ENCODE peak calls at places on chromosomes 4 and X, in ten cellular contexts. O is upper lobe of right lung; R is T-helper 17 cell; C is Jurkat, Clone E6-1; B is substantia nigra; G is SK-N-SH; X is myocyte; L is NCI-H2081; K is activated CD8-positive, alpha-beta memory T cell treated with anti-CD3 and anti-CD28 coated beads for 48 hours; Q is stimulated activated CD4-positive, alpha-beta T cell treated with anti-CD3 and anti-CD28 coated beads, Interleukin-2, amount 100 ng/mL, for 48 hours. M is an unnamed sample.
A peak's percentile ranks its signal among the peaks of the same experiment; 100 is the strongest.

GRCh38 chrX:13396887-13397286 is 77.0 kb upstream of the ATXN3L start:
- DNase-seq in O (no peak), R (no peak), C (no peak), B (no peak), G (no peak), X (no peak), L (no peak), K (no peak), Q (no peak), M (peak; percentile 82)

GRCh38 chrX:72121381-72121780 is 10.3 kb downstream of the RTL5 start:
- DNase-seq in O (peak; percentile 65), R (no peak), C (no peak), B (no peak), G (no peak), X (peak; percentile 49), L (no peak), K (no peak), Q (no peak), M (peak; percentile 71)

GRCh38 chr4:56465599-56466295 is 1.7 kb upstream of the SRP72 start:
- DNase-seq in O (no peak), R (no peak), C (no peak), B (no peak), G (no peak), X (peak; percentile 49), L (no peak), K (no peak), Q (no peak), M (peak; percentile 30)

GRCh38 chr4:87918314-87919058 is 57.0 kb upstream of the SPP1 start:
- DNase-seq in O (no peak), R (no peak), C (no peak), B (no peak), G (no peak), X (no peak), L (no peak), K (no peak), Q (no peak), M (no peak)

GRCh38 chrX:130039847-130040246 is 57.4 kb downstream of the BCORL1 start:
- DNase-seq in O (no peak), R (no peak), C (no peak), B (no peak), G (no peak), X (peak; percentile 26), L (no peak), K (no peak), Q (no peak), M (no peak)

GRCh38 chr4:143784567-143784966 is 84.1 kb upstream of the FREM3 start:
- DNase-seq in O (no peak), R (no peak), C (no peak), B (no peak), G (no peak), X (no peak), L (no peak), K (no peak), Q (no peak), M (no peak)

GRCh38 chr4:40247350-40247749 is 50.5 kb downstream of the RHOH start:
- DNase-seq in O (no peak), R (peak; percentile 30), C (peak; percentile 93), B (no peak), G (no peak), X (no peak), L (no peak), K (no peak), Q (no peak), M (no peak)

GRCh38 chrX:131060147-131060546 is 2.0 kb downstream of the ARHGAP36 start:
- DNase-seq in O (no peak), R (no peak), C (no peak), B (no peak), G (no peak), X (no peak), L (no peak), K (no peak), Q (no peak), M (no peak)

M was measured in HCEC 1CT.